ENCODE peak calls at places on chromosome 3, in five cellular contexts. G is NCI-H82; Q is Peyer's patch; X is effector CD4-positive, alpha-beta T cell; B is mucosa of gallbladder. T is an unnamed sample.
A peak's percentile ranks its signal among the peaks of the same experiment; 100 is the strongest.

GRCh38 chr3:53891500-53892334 is at the start of gene SELENOK:
- DNase-seq in X (peak; percentile 97), B (peak; percentile 99), Q (peak; percentile 100), G (peak; percentile 98), T (peak; percentile 99)

GRCh38 chr3:100400424-100400781 is 486 bp downstream of the TOMM70 start:
- DNase-seq in X (peak; percentile 26), B (no peak), Q (peak; percentile 53), G (peak; percentile 51), T (no peak)

GRCh38 chr3:141243295-141243707 is 11.7 kb downstream of the PXYLP1 start:
- DNase-seq in X (peak; percentile 35), B (no peak), Q (no peak), G (no peak), T (no peak)

GRCh38 chr3:63450023-63450422 is 171.9 kb downstream of the SYNPR start:
- DNase-seq in G (no peak), X (no peak), Q (peak; percentile 50), B (no peak), T (no peak)

GRCh38 chr3:32175607-32176197 is 62.8 kb upstream of the CMTM8 start:
- DNase-seq in X (peak; percentile 60), B (peak; percentile 46), Q (peak; percentile 76), G (peak; percentile 80), T (peak; percentile 58)

GRCh38 chr3:181770296-181770695 is 58.6 kb downstream of the SOX2 start:
- DNase-seq in Q (no peak), B (no peak), G (no peak), X (no peak), T (no peak)

GRCh38 chr3:66998899-66999235 is 760 bp downstream of the KBTBD8 start:
- DNase-seq in G (no peak), Q (no peak), B (no peak), X (no peak), T (no peak)

GRCh38 chr3:147380271-147380995 is 25.9 kb downstream of the ZIC4 start:
- DNase-seq in B (no peak), Q (no peak), X (no peak), G (no peak), T (no peak)

GRCh38 chr3:98733055-98733777 is 29.9 kb upstream of the ST3GAL6 start:
- DNase-seq in X (no peak), Q (no peak), B (no peak), G (peak; percentile 55), T (peak; percentile 23)

GRCh38 chr3:154247806-154248480 is 76.3 kb downstream of the DHX36 start:
- DNase-seq in B (no peak), X (no peak), Q (no peak), G (no peak), T (no peak)

T was measured in colonic mucosa.